ENCODE peak calls at places on chromosomes 13 and 19, in seven cellular contexts. T is A549; S is PC-3; H is IMR-90; L is keratinocyte; C is prostate gland; A is naive thymus-derived CD4-positive, alpha-beta T cell. O is an unnamed sample. For H3K4me1, the result is how much of the 10 kb centered on the place peaks cover.

GRCh38 chr19:10230155-10230903 is 802 bp downstream of the S1PR2 start:
- DNase-seq in H (peak), S (no peak), C (no peak), T (no peak), A (peak), L (no peak), O (peak)

GRCh38 chr13:70249332-70250064 is 141.2 kb upstream of the KLHL1 start:
- DNase-seq in L (no peak), T (no peak), H (no peak), C (no peak), A (no peak), S (peak), O (no peak)

GRCh38 chr19:53394522-53394973 is 401 bp upstream of the ZNF765 start:
- DNase-seq in S (peak), L (no peak), T (no peak), H (peak), C (no peak), A (no peak), O (peak)

GRCh38 chr13:25966086-25966485 is 85.7 kb downstream of the SHISA2 start:
- DNase-seq in H (no peak), S (peak), A (no peak), L (no peak), T (no peak), C (no peak), O (no peak)

GRCh38 chr19:12527034-12527836 is 24.0 kb downstream of the ZNF564 start:
- DNase-seq in S (peak), H (peak), C (no peak), T (no peak), A (peak), L (no peak), O (no peak)

GRCh38 chr13:103194871-103195270 is 128.7 kb upstream of the SLC10A2 start:
- DNase-seq in A (no peak), H (no peak), C (no peak), T (no peak), L (no peak), S (peak), O (no peak)

GRCh38 chr13:96994849-96995243 is 570 bp upstream of the OXGR1 start:
- DNase-seq in T (no peak), L (no peak), C (no peak), S (no peak), A (no peak), H (no peak), O (no peak)

GRCh38 chr13:76696370-76696769 is 189.8 kb downstream of the KCTD12 start:
- DNase-seq in L (no peak), S (no peak), A (no peak), C (no peak), H (peak), T (no peak), O (no peak)

GRCh38 chr19:8057545-8058270 is 5.1 kb downstream of the CCL25 start:
- DNase-seq in L (no peak), T (no peak), C (no peak), A (no peak), S (no peak), H (no peak), O (no peak)

GRCh38 chr19:11437955-11438354 is 2.5 kb downstream of the PRKCSH start:
- DNase-seq in H (no peak), L (no peak), S (no peak), C (no peak), T (no peak), A (no peak), O (no peak)

GRCh38 chr19:14073925-14074838 is 1.6 kb downstream of the MISP3 start:
- DNase-seq in L (no peak), H (peak), C (peak), S (peak), T (no peak), A (no peak), O (no peak)

GRCh38 chr19:44643605-44644390 is at the start of gene PVR:
- DNase-seq in H (peak), A (no peak), L (peak), S (peak), T (peak), C (peak), O (peak)
- H3K27ac ChIP-seq in H (peak), A (no peak), L (peak), S (peak), T (peak), C (peak), O (peak)

GRCh38 chr19:58097783-58098681 is at the start of gene ZSCAN18:
- DNase-seq in C (peak), T (peak), H (peak), A (peak), S (no peak), L (peak), O (peak)
- H3K4me3 ChIP-seq in C (peak), T (peak), H (peak), A (peak), S (no peak), L (peak), O (peak)

GRCh38 chr13:99042851-99043250 is 65.0 kb upstream of the DOCK9 start:
- DNase-seq in S (no peak), C (no peak), A (no peak), H (no peak), L (no peak), T (no peak), O (no peak)

GRCh38 chr13:99044764-99045163 is 66.9 kb upstream of the DOCK9 start:
- DNase-seq in T (no peak), H (no peak), S (no peak), C (no peak), L (no peak), A (no peak), O (no peak)

GRCh38 chr13:99041788-99042187 is 63.9 kb upstream of the DOCK9 start:
- DNase-seq in A (no peak), C (no peak), S (no peak), T (no peak), H (no peak), L (no peak), O (no peak)

GRCh38 chr13:99045396-99045795 is 67.5 kb upstream of the DOCK9 start:
- DNase-seq in L (no peak), C (no peak), S (no peak), A (no peak), T (no peak), H (peak), O (no peak)

GRCh38 chr13:99043700-99044300 is 65.9 kb upstream of the DOCK9 start:
- DNase-seq in C (peak), T (no peak), A (no peak), H (no peak), L (no peak), S (peak), O (no peak)
- H3K4me1 ChIP-seq in C (under half), T (under half), A (half or more), H (under half), L (under half), S (half or more), O (under half)

DNA sequence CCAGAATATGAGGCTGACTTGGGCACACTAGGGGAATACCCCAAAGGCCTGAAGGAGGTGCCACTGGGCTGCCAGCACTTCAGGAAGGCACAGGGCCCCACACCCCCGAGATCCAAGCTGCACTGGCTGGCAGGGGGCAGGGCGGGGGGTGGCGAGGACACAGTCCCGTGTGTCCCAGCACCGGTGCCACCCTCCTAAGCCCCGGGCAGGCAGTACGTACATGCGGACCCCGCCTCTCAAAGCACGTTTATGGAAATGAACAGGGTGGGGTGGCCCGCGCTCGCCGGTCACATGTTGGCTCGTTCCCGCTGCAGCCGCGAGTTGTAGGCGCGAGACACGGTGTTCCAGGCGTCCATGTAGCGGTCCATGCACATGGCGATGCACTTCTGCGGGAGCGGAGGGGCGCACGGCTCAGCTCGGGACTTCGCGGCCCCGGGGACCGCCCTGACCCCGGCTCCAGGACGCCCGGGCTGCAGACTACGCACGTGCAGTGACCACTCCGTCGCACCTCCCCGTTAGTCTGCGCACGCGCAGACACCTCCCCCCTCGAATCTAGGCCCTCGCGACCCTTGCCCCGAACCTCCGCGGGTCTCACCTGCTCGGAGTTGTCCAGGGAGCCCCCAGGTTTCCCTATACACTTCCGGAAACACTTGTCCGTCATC is 594 bp downstream of the TIMM13 start:
- DNase-seq in S (peak), A (no peak), L (no peak), C (no peak), T (peak), H (peak), O (peak)
- H3K27ac ChIP-seq in S (peak), A (peak), L (peak), C (peak), T (peak), H (peak), O (peak)

DNA sequence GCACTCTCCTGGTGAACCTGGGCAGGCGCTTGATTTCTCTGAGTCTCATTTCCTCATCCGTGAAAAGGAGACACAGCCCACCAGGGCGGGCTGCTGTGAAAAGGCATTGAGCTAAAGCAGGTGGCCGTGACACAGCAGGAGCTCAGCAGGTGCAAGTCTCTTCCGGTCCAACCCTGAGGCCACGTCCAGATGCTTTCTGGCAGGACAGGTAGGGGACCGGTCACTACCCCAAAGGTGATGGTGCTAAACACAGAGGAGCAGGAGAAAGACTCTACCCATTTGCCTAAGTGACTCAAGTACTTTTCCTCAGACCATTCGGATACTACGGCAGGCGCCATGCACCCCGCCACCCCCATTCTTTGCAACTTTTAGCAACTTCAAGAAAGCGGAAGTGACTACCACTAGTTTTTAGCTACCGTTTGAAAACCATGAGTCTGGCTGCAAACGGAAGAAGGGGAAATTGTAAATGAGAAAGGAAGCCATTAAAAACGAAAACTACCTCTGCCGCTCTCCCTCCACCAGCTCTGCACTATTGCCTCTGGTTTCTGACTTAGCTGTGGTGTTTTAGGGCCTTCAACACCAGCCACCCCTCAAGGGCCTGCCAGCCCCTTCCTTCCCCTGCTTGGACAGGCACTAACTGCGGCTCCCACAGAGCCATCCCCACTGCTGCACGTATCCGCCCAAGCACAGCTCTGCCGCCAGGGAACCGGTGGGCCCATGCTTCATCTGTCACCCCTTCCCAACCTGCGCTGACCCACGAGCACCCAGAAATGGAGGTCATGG is 4.8 kb downstream of the PPP6R1 start:
- DNase-seq in H (no peak), A (peak), S (no peak), C (no peak), T (no peak), L (no peak), O (no peak)
- H3K4me3 ChIP-seq in H (no peak), A (peak), S (no peak), C (no peak), T (no peak), L (no peak), O (peak)

O was measured in left ventricle myocardium inferior.